ENCODE peak calls at places on chromosomes 5 and 9, in five cellular contexts. One of them, this sample, is unnamed.

GRCh38 chr5:62780230-62780629 is 201.6 kb downstream of the LRRC70 start:
- DNase-seq in A549: no peak
- DNase-seq in GM12878: no peak
- DNase-seq in K562: no peak
- DNase-seq in SK-N-SH: no peak
- DNase-seq in this sample: no peak

GRCh38 chr5:14597080-14597479 is 15.5 kb downstream of the OTULINL start:
- DNase-seq in A549: no peak
- DNase-seq in GM12878: no peak
- DNase-seq in K562: no peak
- DNase-seq in SK-N-SH: no peak
- DNase-seq in this sample: no peak

GRCh38 chr9:76687861-76688374 is 76.3 kb upstream of the PCA3 start:
- DNase-seq in A549: peak
- DNase-seq in GM12878: no peak
- DNase-seq in K562: no peak
- DNase-seq in SK-N-SH: no peak
- DNase-seq in this sample: no peak

GRCh38 chr5:18772475-18772874 is 1138.2 kb downstream of the TAF11L14 start:
- DNase-seq in A549: peak
- DNase-seq in GM12878: no peak
- DNase-seq in K562: peak
- DNase-seq in SK-N-SH: no peak
- DNase-seq in this sample: no peak

GRCh38 chr9:137276757-137277328 is 683 bp upstream of the TOR4A start:
- DNase-seq in A549: peak
- DNase-seq in GM12878: no peak
- DNase-seq in K562: peak
- DNase-seq in SK-N-SH: no peak
- DNase-seq in this sample: peak

GRCh38 chr9:68599826-68600225 is 59.1 kb upstream of the TMEM252 start:
- DNase-seq in A549: no peak
- DNase-seq in GM12878: no peak
- DNase-seq in K562: no peak
- DNase-seq in SK-N-SH: no peak
- DNase-seq in this sample: no peak

GRCh38 chr9:78756813-78757510 is 460.0 kb downstream of the PSAT1 start:
- DNase-seq in A549: no peak
- DNase-seq in GM12878: peak
- DNase-seq in K562: no peak
- DNase-seq in SK-N-SH: no peak
- DNase-seq in this sample: no peak

GRCh38 chr5:10601246-10602030 is 37.6 kb downstream of the ANKRD33B start:
- DNase-seq in A549: peak
- DNase-seq in GM12878: no peak
- DNase-seq in K562: peak
- DNase-seq in SK-N-SH: peak
- DNase-seq in this sample: peak

GRCh38 chr5:57816108-57816507 is 333.5 kb upstream of the ACTBL2 start:
- DNase-seq in A549: peak
- DNase-seq in GM12878: no peak
- DNase-seq in K562: no peak
- DNase-seq in SK-N-SH: no peak
- DNase-seq in this sample: no peak

GRCh38 chr5:44993286-44993685 is 184.5 kb downstream of the MRPS30 start:
- DNase-seq in A549: no peak
- DNase-seq in GM12878: no peak
- DNase-seq in K562: no peak
- DNase-seq in SK-N-SH: no peak
- DNase-seq in this sample: no peak

GRCh38 chr9:100350188-100350587 is 2.6 kb downstream of the TEX10 start:
- DNase-seq in A549: no peak
- DNase-seq in GM12878: no peak
- DNase-seq in K562: peak
- DNase-seq in SK-N-SH: no peak
- DNase-seq in this sample: no peak

GRCh38 chr5:37695651-37696050 is 144.2 kb downstream of the GDNF start:
- DNase-seq in A549: no peak
- DNase-seq in GM12878: no peak
- DNase-seq in K562: no peak
- DNase-seq in SK-N-SH: no peak
- DNase-seq in this sample: no peak

GRCh38 chr9:86034863-86035734 is 64.3 kb downstream of the GOLM1 start:
- DNase-seq in A549: peak
- DNase-seq in GM12878: no peak
- DNase-seq in K562: peak
- DNase-seq in SK-N-SH: peak
- DNase-seq in this sample: peak

GRCh38 chr9:109206670-109207069 is 39.6 kb upstream of the FRRS1L start:
- DNase-seq in A549: peak
- DNase-seq in GM12878: no peak
- DNase-seq in K562: peak
- DNase-seq in SK-N-SH: no peak
- DNase-seq in this sample: peak

GRCh38 chr5:170159101-170159698 is 53.5 kb downstream of the FOXI1 start:
- DNase-seq in A549: peak
- DNase-seq in GM12878: no peak
- DNase-seq in K562: no peak
- DNase-seq in SK-N-SH: no peak
- DNase-seq in this sample: no peak

GRCh38 chr5:14298126-14298847 is 155.1 kb downstream of the TRIO start:
- DNase-seq in A549: no peak
- DNase-seq in GM12878: no peak
- DNase-seq in K562: no peak
- DNase-seq in SK-N-SH: no peak
- DNase-seq in this sample: no peak

GRCh38 chr9:88829276-88829675 is 162.0 kb upstream of the S1PR3 start:
- DNase-seq in A549: no peak
- DNase-seq in GM12878: no peak
- DNase-seq in K562: no peak
- DNase-seq in SK-N-SH: no peak
- DNase-seq in this sample: no peak

GRCh38 chr9:35726876-35727438 is 5.0 kb downstream of the TLN1 start:
- DNase-seq in A549: peak
- DNase-seq in GM12878: no peak
- DNase-seq in K562: no peak
- DNase-seq in SK-N-SH: no peak
- DNase-seq in this sample: peak

GRCh38 chr5:139748505-139748826 is 47.1 kb upstream of the PSD2 start:
- DNase-seq in A549: no peak
- DNase-seq in GM12878: no peak
- DNase-seq in K562: no peak
- DNase-seq in SK-N-SH: no peak
- DNase-seq in this sample: no peak

GRCh38 chr5:141513627-141514329 is 24.9 kb downstream of the PCDHGC5 start:
- DNase-seq in A549: no peak
- DNase-seq in GM12878: peak
- DNase-seq in K562: peak
- DNase-seq in SK-N-SH: peak
- DNase-seq in this sample: no peak

GRCh38 chr5:54390539-54391031 is 64.9 kb upstream of the HSPB3 start:
- DNase-seq in A549: no peak
- DNase-seq in GM12878: no peak
- DNase-seq in K562: peak
- DNase-seq in SK-N-SH: no peak
- DNase-seq in this sample: no peak

GRCh38 chr9:6869081-6869948 is 111.5 kb downstream of the KDM4C start:
- DNase-seq in A549: no peak
- DNase-seq in GM12878: no peak
- DNase-seq in K562: no peak
- DNase-seq in SK-N-SH: peak
- DNase-seq in this sample: no peak

GRCh38 chr5:134446938-134447337 is 35.3 kb upstream of the CDKN2AIPNL start:
- DNase-seq in A549: no peak
- DNase-seq in GM12878: no peak
- DNase-seq in K562: no peak
- DNase-seq in SK-N-SH: no peak
- DNase-seq in this sample: no peak

GRCh38 chr5:107247427-107247826 is 423.3 kb downstream of the EFNA5 start:
- DNase-seq in A549: no peak
- DNase-seq in GM12878: no peak
- DNase-seq in K562: no peak
- DNase-seq in SK-N-SH: no peak
- DNase-seq in this sample: no peak

GRCh38 chr9:130157079-130157478 is 15.1 kb upstream of the NCS1 start:
- DNase-seq in A549: no peak
- DNase-seq in GM12878: no peak
- DNase-seq in K562: no peak
- DNase-seq in SK-N-SH: no peak
- DNase-seq in this sample: no peak

GRCh38 chr9:130306826-130307666 is 41.5 kb downstream of the HMCN2 start:
- DNase-seq in A549: no peak
- DNase-seq in GM12878: no peak
- DNase-seq in K562: no peak
- DNase-seq in SK-N-SH: no peak
- DNase-seq in this sample: no peak

GRCh38 chr5:143638654-143639053 is 173.3 kb upstream of the HMHB1 start:
- DNase-seq in A549: no peak
- DNase-seq in GM12878: no peak
- DNase-seq in K562: no peak
- DNase-seq in SK-N-SH: no peak
- DNase-seq in this sample: no peak

DNA sequence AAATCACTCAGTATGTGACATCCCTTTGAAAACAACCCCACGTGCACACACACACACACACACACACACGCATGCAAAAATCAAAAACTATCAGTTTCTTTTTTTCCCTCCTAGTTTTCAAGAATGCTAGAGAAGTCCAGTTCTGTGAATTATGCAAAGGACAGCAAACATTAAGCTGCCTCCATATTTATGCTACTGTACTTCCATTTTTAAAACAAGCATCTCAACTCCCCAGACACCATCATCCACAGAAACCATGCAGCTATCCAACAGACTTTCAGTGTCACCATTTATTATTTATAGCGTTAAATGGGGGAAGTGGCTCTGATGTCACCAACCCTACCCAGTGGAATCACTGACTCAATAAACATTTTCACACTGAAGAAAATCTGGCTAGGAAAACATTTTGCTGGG is 1.6 kb downstream of the FBXW11 start:
- DNase-seq in A549: peak
- DNase-seq in GM12878: peak
- DNase-seq in K562: peak
- DNase-seq in SK-N-SH: no peak
- DNase-seq in this sample: no peak
- TF ChIP-seq SMC3 in A549: no peak
- TF ChIP-seq SMC3 in GM12878: no peak
- TF ChIP-seq SMC3 in K562: no peak
- TF ChIP-seq SMC3 in SK-N-SH: no peak
- TF ChIP-seq SMC3 in this sample: no peak

GRCh38 chr9:84668204-84669007 is 1.1 kb upstream of the NTRK2 start:
- DNase-seq in A549: peak
- DNase-seq in GM12878: no peak
- DNase-seq in K562: no peak
- DNase-seq in SK-N-SH: peak
- DNase-seq in this sample: no peak
- TF ChIP-seq EP300 in A549: no peak
- TF ChIP-seq EP300 in GM12878: no peak
- TF ChIP-seq EP300 in K562: no peak
- TF ChIP-seq EP300 in SK-N-SH: no peak
- TF ChIP-seq EP300 in this sample: no peak

GRCh38 chr5:156109317-156110023 is 217.5 kb upstream of the SGCD start:
- DNase-seq in A549: peak
- DNase-seq in GM12878: no peak
- DNase-seq in K562: no peak
- DNase-seq in SK-N-SH: no peak
- DNase-seq in this sample: no peak
- TF ChIP-seq SMC3 in A549: no peak
- TF ChIP-seq SMC3 in GM12878: no peak
- TF ChIP-seq SMC3 in K562: no peak
- TF ChIP-seq SMC3 in SK-N-SH: no peak
- TF ChIP-seq SMC3 in this sample: no peak

GRCh38 chr9:133994359-133995011 is 2.4 kb upstream of the VAV2 start:
- DNase-seq in A549: peak
- DNase-seq in GM12878: no peak
- DNase-seq in K562: peak
- DNase-seq in SK-N-SH: peak
- DNase-seq in this sample: peak
- TF ChIP-seq EP300 in A549: no peak
- TF ChIP-seq EP300 in GM12878: no peak
- TF ChIP-seq EP300 in K562: no peak
- TF ChIP-seq EP300 in SK-N-SH: no peak
- TF ChIP-seq EP300 in this sample: no peak

GRCh38 chr5:158875272-158875679 is 224.4 kb downstream of the EBF1 start:
- DNase-seq in A549: no peak
- DNase-seq in GM12878: no peak
- DNase-seq in K562: no peak
- DNase-seq in SK-N-SH: no peak
- DNase-seq in this sample: no peak

GRCh38 chr5:158876263-158876942 is 223.3 kb downstream of the EBF1 start:
- DNase-seq in A549: no peak
- DNase-seq in GM12878: no peak
- DNase-seq in K562: no peak
- DNase-seq in SK-N-SH: no peak
- DNase-seq in this sample: no peak

GRCh38 chr5:158874343-158874742 is 225.4 kb downstream of the EBF1 start:
- DNase-seq in A549: no peak
- DNase-seq in GM12878: no peak
- DNase-seq in K562: no peak
- DNase-seq in SK-N-SH: no peak
- DNase-seq in this sample: no peak

GRCh38 chr5:158873115-158873514 is 226.6 kb downstream of the EBF1 start:
- DNase-seq in A549: no peak
- DNase-seq in GM12878: no peak
- DNase-seq in K562: no peak
- DNase-seq in SK-N-SH: no peak
- DNase-seq in this sample: no peak

DNA sequence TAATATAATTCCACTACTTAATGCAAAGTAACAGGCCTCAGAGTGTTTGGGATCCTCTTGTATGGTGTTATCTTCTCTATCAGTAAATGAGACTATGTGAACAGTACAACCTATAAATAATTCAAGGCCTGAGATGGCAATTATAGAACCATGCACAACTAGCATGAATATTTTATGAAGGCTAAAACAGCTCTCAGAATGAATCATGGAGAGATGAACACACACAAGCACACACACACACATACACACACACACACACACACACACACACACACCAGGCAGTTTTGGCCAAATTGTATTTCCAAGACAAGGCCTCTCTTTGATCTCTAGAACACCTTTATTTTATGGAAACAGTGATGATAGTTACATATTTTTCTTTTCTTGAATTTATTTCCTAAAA is 224.9 kb downstream of the EBF1 start:
- DNase-seq in A549: no peak
- DNase-seq in GM12878: no peak
- DNase-seq in K562: no peak
- DNase-seq in SK-N-SH: no peak
- DNase-seq in this sample: no peak
- TF ChIP-seq SMC3 in A549: no peak
- TF ChIP-seq SMC3 in GM12878: no peak
- TF ChIP-seq SMC3 in K562: no peak
- TF ChIP-seq SMC3 in SK-N-SH: no peak
- TF ChIP-seq SMC3 in this sample: no peak

GRCh38 chr5:126446498-126447224 is 23.5 kb downstream of the GRAMD2B start:
- DNase-seq in A549: peak
- DNase-seq in GM12878: no peak
- DNase-seq in K562: peak
- DNase-seq in SK-N-SH: no peak
- DNase-seq in this sample: no peak
- TF ChIP-seq EP300 in A549: no peak
- TF ChIP-seq EP300 in GM12878: peak
- TF ChIP-seq EP300 in K562: no peak
- TF ChIP-seq EP300 in SK-N-SH: no peak
- TF ChIP-seq EP300 in this sample: no peak

GRCh38 chr5:133343196-133343595 is 269.1 kb downstream of the FSTL4 start:
- DNase-seq in A549: no peak
- DNase-seq in GM12878: no peak
- DNase-seq in K562: no peak
- DNase-seq in SK-N-SH: no peak
- DNase-seq in this sample: no peak
- TF ChIP-seq SMC3 in A549: no peak
- TF ChIP-seq SMC3 in GM12878: no peak
- TF ChIP-seq SMC3 in K562: no peak
- TF ChIP-seq SMC3 in SK-N-SH: no peak
- TF ChIP-seq SMC3 in this sample: no peak

This sample was measured in HepG2.